ENCODE peak calls at places on chromosome 21, in six cellular contexts. One of them, this sample, is unnamed.

GRCh38 chr21:45768741-45769049 is 125.2 kb downstream of the PCBP3 start:
- DNase-seq in K562: no peak
- DNase-seq in transverse colon: no peak
- DNase-seq in A549: no peak
- DNase-seq in stomach: no peak
- DNase-seq in ovary: no peak
- DNase-seq in this sample: no peak

GRCh38 chr21:44353200-44353970 is at the start of gene TRPM2:
- DNase-seq in stomach: peak
- DNase-seq in A549: no peak
- DNase-seq in K562: no peak
- DNase-seq in transverse colon: peak
- DNase-seq in ovary: no peak
- DNase-seq in this sample: peak

GRCh38 chr21:44792653-44793052 is 9.0 kb downstream of the UBE2G2 start:
- DNase-seq in transverse colon: no peak
- DNase-seq in stomach: no peak
- DNase-seq in K562: no peak
- DNase-seq in A549: no peak
- DNase-seq in ovary: no peak
- DNase-seq in this sample: no peak

GRCh38 chr21:45574081-45574501 is 31.9 kb upstream of the SLC19A1 start:
- DNase-seq in K562: no peak
- DNase-seq in ovary: peak
- DNase-seq in transverse colon: no peak
- DNase-seq in A549: no peak
- DNase-seq in stomach: no peak
- DNase-seq in this sample: no peak

GRCh38 chr21:18499761-18500376 is 96.3 kb upstream of the TMPRSS15 start:
- DNase-seq in transverse colon: peak
- DNase-seq in ovary: no peak
- DNase-seq in A549: no peak
- DNase-seq in K562: peak
- DNase-seq in stomach: peak
- DNase-seq in this sample: peak

GRCh38 chr21:43276811-43277210 is 108.0 kb downstream of the CRYAA start:
- DNase-seq in A549: no peak
- DNase-seq in transverse colon: no peak
- DNase-seq in ovary: no peak
- DNase-seq in K562: no peak
- DNase-seq in stomach: no peak
- DNase-seq in this sample: no peak

GRCh38 chr21:43355196-43355924 is 71.6 kb downstream of the SIK1 start:
- DNase-seq in transverse colon: no peak
- DNase-seq in A549: no peak
- DNase-seq in stomach: no peak
- DNase-seq in K562: no peak
- DNase-seq in ovary: no peak
- DNase-seq in this sample: no peak

GRCh38 chr21:42120056-42120903 is 49.2 kb downstream of the UMODL1 start:
- DNase-seq in ovary: no peak
- DNase-seq in A549: no peak
- DNase-seq in K562: no peak
- DNase-seq in transverse colon: peak
- DNase-seq in stomach: no peak
- DNase-seq in this sample: no peak

GRCh38 chr21:17925900-17926299 is 106.7 kb upstream of the C21orf91 start:
- DNase-seq in ovary: no peak
- DNase-seq in transverse colon: no peak
- DNase-seq in A549: no peak
- DNase-seq in K562: peak
- DNase-seq in stomach: no peak
- DNase-seq in this sample: no peak

DNA sequence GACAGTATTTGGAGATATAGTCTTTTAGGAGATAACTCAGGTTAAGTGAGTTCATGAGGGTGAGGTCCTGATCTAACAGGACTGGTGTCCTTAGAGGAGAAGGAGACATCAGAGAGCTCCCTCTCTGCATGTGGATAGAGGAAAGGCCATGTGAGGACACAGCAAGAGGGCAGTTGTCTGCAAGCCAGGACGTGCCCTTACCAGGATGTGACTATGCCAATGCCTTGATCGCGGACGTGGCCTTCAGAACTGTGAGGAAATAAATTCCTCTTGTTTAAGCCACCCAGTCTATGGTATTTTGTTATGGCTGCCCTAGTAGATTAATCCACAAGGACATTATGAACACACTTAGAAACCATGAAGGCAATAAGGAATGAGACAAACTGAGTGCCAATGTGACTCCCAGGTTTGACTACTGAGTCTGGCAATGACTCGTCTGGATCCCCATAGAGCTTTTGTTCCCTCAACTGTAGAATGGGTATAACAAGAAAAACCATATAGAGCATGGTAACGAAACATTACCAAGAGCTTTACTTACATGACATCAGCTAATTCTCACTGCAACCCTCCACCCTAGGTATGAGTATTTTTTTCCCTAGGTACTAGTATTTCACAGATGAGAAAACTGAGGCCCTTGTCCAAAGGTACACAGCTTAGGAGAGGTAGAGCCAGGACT is 6.5 kb downstream of the URB1 start:
- DNase-seq in K562: no peak
- DNase-seq in stomach: peak
- DNase-seq in transverse colon: no peak
- DNase-seq in ovary: no peak
- DNase-seq in A549: no peak
- DNase-seq in this sample: no peak
- H3K27ac ChIP-seq in K562: no peak
- H3K27ac ChIP-seq in stomach: no peak
- H3K27ac ChIP-seq in transverse colon: no peak
- H3K27ac ChIP-seq in ovary: no peak
- H3K27ac ChIP-seq in A549: peak
- H3K27ac ChIP-seq in this sample: no peak

GRCh38 chr21:32141009-32141357 is 137.9 kb downstream of the MIS18A start:
- DNase-seq in A549: no peak
- DNase-seq in ovary: no peak
- DNase-seq in stomach: no peak
- DNase-seq in transverse colon: no peak
- DNase-seq in K562: no peak
- DNase-seq in this sample: no peak

GRCh38 chr21:32147041-32147440 is 131.8 kb downstream of the MIS18A start:
- DNase-seq in ovary: no peak
- DNase-seq in K562: no peak
- DNase-seq in A549: no peak
- DNase-seq in stomach: no peak
- DNase-seq in transverse colon: no peak
- DNase-seq in this sample: no peak

GRCh38 chr21:32138658-32139057 is 140.2 kb downstream of the MIS18A start:
- DNase-seq in A549: no peak
- DNase-seq in transverse colon: no peak
- DNase-seq in K562: peak
- DNase-seq in stomach: no peak
- DNase-seq in ovary: no peak
- DNase-seq in this sample: no peak

GRCh38 chr21:32140212-32141008 is 138.4 kb downstream of the MIS18A start:
- DNase-seq in stomach: no peak
- DNase-seq in ovary: no peak
- DNase-seq in A549: no peak
- DNase-seq in transverse colon: no peak
- DNase-seq in K562: no peak
- DNase-seq in this sample: no peak

DNA sequence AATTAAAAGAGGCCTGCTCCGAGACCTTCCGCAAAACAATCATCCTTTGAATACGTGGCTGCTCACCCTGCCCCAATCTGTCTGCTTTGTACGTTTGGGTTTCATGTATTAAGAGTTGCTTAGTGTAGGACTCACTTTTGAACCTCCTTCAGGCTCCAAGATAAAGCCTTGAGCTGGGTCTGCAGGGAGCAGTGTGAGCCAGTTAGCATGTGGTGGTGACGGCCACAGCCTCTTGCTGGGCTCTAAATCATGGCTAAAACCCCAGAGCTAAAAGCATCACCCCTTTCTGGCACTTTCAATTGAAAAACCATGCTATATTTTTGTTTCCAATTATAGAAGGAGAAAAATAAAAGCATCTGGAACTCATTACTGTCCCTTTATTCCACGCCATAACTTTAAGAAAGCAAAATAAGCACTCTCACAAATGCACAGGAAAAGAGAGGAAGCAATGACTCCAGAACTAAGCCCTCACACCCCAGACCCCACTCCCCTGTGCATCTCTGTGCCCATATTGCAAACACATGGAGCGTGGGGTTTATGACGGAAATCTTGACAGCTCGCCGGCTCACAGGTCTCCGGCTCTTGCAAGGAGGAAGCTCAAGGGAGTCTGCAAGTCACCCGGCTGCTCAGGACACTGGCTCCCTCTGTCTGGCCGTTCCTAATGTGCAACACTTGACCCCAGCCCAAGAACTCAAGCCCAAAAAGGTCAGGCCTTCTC is 135.5 kb downstream of the MIS18A start:
- DNase-seq in ovary: no peak
- DNase-seq in K562: peak
- DNase-seq in A549: no peak
- DNase-seq in transverse colon: no peak
- DNase-seq in stomach: no peak
- DNase-seq in this sample: peak
- TF ChIP-seq CTCF in ovary: no peak
- TF ChIP-seq CTCF in K562: peak
- TF ChIP-seq CTCF in A549: no peak
- TF ChIP-seq CTCF in transverse colon: no peak
- TF ChIP-seq CTCF in stomach: no peak
- TF ChIP-seq CTCF in this sample: no peak

DNA sequence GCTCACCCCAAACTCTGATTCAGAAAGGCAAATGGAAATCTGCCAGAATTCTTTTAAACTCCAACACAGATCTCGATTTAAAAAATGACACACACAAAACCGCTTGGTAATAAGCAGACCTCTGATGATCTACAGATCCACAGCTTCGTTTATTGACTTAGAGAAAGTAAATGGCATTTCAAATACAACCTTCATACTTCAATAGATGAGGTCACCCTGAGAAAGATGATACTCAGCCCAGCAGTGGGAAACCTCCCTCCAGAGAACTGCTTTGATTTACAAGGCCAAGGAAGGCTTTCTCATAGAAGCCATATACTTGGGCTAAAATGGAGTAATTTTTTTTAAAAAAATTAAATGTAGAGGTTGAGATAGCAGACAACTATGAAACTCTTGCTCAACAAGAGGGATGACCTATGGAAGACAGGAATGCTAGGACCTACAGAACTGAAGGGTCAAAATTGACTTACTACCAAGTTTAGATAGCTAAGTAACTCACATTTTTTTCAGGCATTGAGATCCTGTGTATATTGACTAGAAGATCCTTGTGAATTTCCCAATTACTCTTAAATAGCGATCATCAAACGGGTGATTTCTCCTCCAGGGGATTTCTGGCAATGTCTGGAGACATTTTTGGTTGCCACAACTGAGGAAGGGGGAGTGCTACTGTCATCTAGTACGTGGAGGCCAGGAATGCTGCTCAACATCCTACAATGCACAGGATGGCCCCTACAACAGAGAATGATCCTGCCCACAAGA is 143.9 kb downstream of the CLIC6 start:
- DNase-seq in transverse colon: no peak
- DNase-seq in K562: no peak
- DNase-seq in A549: no peak
- DNase-seq in stomach: no peak
- DNase-seq in ovary: no peak
- DNase-seq in this sample: no peak
- TF ChIP-seq EP300 in transverse colon: no peak
- TF ChIP-seq EP300 in K562: no peak
- TF ChIP-seq EP300 in A549: peak
- TF ChIP-seq EP300 in stomach: no peak
- TF ChIP-seq EP300 in ovary: no peak
- TF ChIP-seq EP300 in this sample: no peak

DNA sequence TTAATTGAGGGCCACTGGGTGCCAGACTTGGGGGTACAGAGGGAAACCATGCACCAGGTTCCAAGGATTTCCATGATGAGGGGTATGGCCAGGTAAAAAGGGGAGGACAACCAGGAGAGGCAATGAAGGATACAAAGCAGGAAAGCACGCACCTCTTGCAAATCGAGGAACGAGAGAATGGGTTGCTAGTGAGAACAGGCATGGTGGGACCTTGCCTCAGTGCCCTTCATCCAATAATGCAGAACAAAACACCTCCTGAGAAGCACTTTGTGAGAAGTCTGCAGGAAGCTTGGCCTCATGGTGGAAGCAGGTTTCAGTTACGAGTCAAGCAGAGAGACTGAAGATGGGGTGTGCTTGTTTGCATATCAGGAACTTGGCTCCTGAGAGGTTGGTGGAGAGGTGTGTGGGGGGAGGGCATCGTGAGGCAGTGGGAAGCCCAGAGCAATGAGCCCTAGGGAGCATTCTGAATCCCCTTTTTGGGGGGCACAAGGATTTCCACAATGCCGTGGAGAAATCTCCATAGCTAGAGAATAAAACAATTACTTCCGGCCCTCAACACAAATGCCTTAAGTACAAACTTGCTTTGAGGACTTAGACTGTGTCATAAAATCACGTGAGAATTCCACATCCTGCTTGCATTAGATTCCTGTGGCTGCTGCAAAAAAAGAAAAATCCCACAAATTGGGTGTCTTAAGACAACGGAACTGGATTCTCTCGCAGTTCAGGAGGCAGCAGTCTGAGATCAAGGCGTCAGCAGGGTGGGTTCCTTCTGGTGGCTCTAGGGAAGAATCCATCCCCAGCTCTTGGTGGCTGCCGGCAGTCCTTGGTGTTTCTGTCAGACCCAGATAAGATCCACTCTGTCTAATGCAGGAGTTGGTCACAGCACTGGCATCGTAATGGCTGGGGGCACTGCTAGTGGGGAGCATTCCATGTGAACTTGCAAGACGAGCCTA is 54.9 kb upstream of the BACE2 start:
- DNase-seq in K562: no peak
- DNase-seq in transverse colon: no peak
- DNase-seq in A549: no peak
- DNase-seq in ovary: no peak
- DNase-seq in stomach: no peak
- DNase-seq in this sample: no peak
- H3K27ac ChIP-seq in K562: no peak
- H3K27ac ChIP-seq in transverse colon: no peak
- H3K27ac ChIP-seq in A549: no peak
- H3K27ac ChIP-seq in ovary: no peak
- H3K27ac ChIP-seq in stomach: no peak
- H3K27ac ChIP-seq in this sample: no peak

DNA sequence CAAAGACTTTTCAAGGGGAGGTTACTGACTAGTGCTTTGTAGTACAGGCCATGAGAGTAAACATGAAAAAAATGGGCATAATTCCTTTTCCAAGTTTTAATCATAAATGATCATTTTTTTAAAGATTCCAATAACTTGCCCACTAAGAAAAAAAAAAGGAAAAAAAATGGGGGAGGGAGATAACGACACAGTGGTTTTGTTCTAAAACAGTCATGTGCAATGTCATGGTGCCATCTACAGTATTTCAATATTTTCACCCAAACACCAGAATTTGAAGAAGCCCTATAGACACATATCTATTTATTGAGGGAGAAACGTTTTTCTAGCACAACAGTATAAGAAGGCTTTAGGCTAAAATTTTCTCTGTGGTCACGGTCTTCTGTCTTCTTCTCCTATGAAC is 250.2 kb downstream of the LTN1 start:
- DNase-seq in stomach: no peak
- DNase-seq in K562: no peak
- DNase-seq in A549: no peak
- DNase-seq in ovary: no peak
- DNase-seq in transverse colon: no peak
- DNase-seq in this sample: no peak
- TF ChIP-seq CTCF in stomach: no peak
- TF ChIP-seq CTCF in K562: no peak
- TF ChIP-seq CTCF in A549: no peak
- TF ChIP-seq CTCF in ovary: no peak
- TF ChIP-seq CTCF in transverse colon: no peak
- TF ChIP-seq CTCF in this sample: no peak

GRCh38 chr21:38989745-38990423 is 184.2 kb downstream of the ETS2 start:
- DNase-seq in K562: no peak
- DNase-seq in ovary: peak
- DNase-seq in transverse colon: no peak
- DNase-seq in stomach: peak
- DNase-seq in A549: no peak
- DNase-seq in this sample: no peak
- TF ChIP-seq EP300 in K562: no peak
- TF ChIP-seq EP300 in ovary: no peak
- TF ChIP-seq EP300 in transverse colon: peak
- TF ChIP-seq EP300 in stomach: no peak
- TF ChIP-seq EP300 in A549: no peak
- TF ChIP-seq EP300 in this sample: no peak